ENCODE peak calls at places on chromosomes 13 and 19, in four cellular contexts. K is central memory CD8-positive, alpha-beta T cell; T is body of pancreas; E is thoracic aorta. X is an unnamed sample.

GRCh38 chr19:40392123-40392522 is 2.1 kb upstream of the HIPK4 start:
- DNase-seq in K (no peak), T (no peak), E (no peak), X (no peak)

GRCh38 chr13:75704194-75704941 is 68.2 kb downstream of the LMO7 start:
- DNase-seq in K (no peak), T (no peak), E (no peak), X (no peak)

GRCh38 chr13:48404952-48405351 is 8.0 kb downstream of the LPAR6 start:
- DNase-seq in K (no peak), T (no peak), E (no peak), X (no peak)

GRCh38 chr19:45847661-45848060 is 15.3 kb downstream of the SYMPK start:
- DNase-seq in K (no peak), T (no peak), E (no peak), X (no peak)

GRCh38 chr19:33518541-33518940 is 3.0 kb downstream of the PEPD start:
- DNase-seq in K (no peak), T (no peak), E (no peak), X (no peak)

GRCh38 chr13:39132286-39132685 is 94.0 kb downstream of the NHLRC3 start:
- DNase-seq in K (no peak), T (no peak), E (no peak), X (no peak)

GRCh38 chr13:100108913-100109507 is 20.1 kb downstream of the PCCA start:
- DNase-seq in K (no peak), T (no peak), E (no peak), X (no peak)

GRCh38 chr19:398719-399118 is 10.2 kb downstream of the C2CD4C start:
- DNase-seq in K (no peak), T (no peak), E (no peak), X (no peak)

GRCh38 chr13:22469421-22469820 is 711.4 kb upstream of the SGCG start:
- DNase-seq in K (no peak), T (no peak), E (no peak), X (no peak)

GRCh38 chr13:110644892-110645521 is 29.7 kb downstream of the NAXD start:
- DNase-seq in K (peak), T (peak), E (no peak), X (no peak)

GRCh38 chr19:47630594-47630993 is 21.7 kb downstream of the BICRA start:
- DNase-seq in K (no peak), T (no peak), E (no peak), X (no peak)

GRCh38 chr13:29457299-29457698 is 138.2 kb downstream of the SLC7A1 start:
- DNase-seq in K (no peak), T (no peak), E (no peak), X (no peak)

GRCh38 chr13:43284162-43284561 is 260.8 kb downstream of the DNAJC15 start:
- DNase-seq in K (no peak), T (no peak), E (no peak), X (no peak)

GRCh38 chr19:37928527-37929286 is 21.7 kb downstream of the SIPA1L3 start:
- DNase-seq in K (no peak), T (no peak), E (no peak), X (no peak)

GRCh38 chr13:96822900-96823299 is 171.4 kb downstream of the OXGR1 start:
- DNase-seq in K (no peak), T (peak), E (no peak), X (no peak)

GRCh38 chr13:75010941-75011340 is 471.0 kb downstream of the TBC1D4 start:
- DNase-seq in K (no peak), T (no peak), E (no peak), X (no peak)

GRCh38 chr19:4534836-4535658 is at the start of gene PLIN5:
- DNase-seq in K (no peak), T (peak), E (no peak), X (no peak)

GRCh38 chr13:91123456-91124127 is 223.9 kb upstream of the MIR17HG start:
- DNase-seq in K (no peak), T (no peak), E (no peak), X (no peak)

GRCh38 chr19:15265849-15266248 is 33.6 kb upstream of the EPHX3 start:
- DNase-seq in K (no peak), T (peak), E (peak), X (peak)

GRCh38 chr19:18339703-18340102 is 695 bp upstream of the PGPEP1 start:
- DNase-seq in K (no peak), T (no peak), E (no peak), X (no peak)

GRCh38 chr19:10764340-10764894 is 46.5 kb downstream of the DNM2 start:
- DNase-seq in K (no peak), T (peak), E (no peak), X (no peak)

GRCh38 chr13:28529836-28530235 is 34.9 kb upstream of the FLT1 start:
- DNase-seq in K (no peak), T (no peak), E (no peak), X (no peak)

GRCh38 chr19:45090034-45090433 is 2.9 kb upstream of the PPP1R37 start:
- DNase-seq in K (no peak), T (no peak), E (no peak), X (no peak)

GRCh38 chr13:111388851-111389500 is 68.5 kb downstream of the TEX29 start:
- DNase-seq in K (no peak), T (no peak), E (no peak), X (peak)

GRCh38 chr13:41465215-41465907 is 8.0 kb downstream of the RGCC start:
- DNase-seq in K (peak), T (peak), E (no peak), X (no peak)

GRCh38 chr19:46232938-46233621 is 3.5 kb downstream of the IGFL1 start:
- DNase-seq in K (no peak), T (no peak), E (no peak), X (no peak)

GRCh38 chr13:33139186-33139585 is 123.0 kb downstream of the KL start:
- DNase-seq in K (no peak), T (peak), E (peak), X (no peak)

GRCh38 chr13:75738841-75739240 is 102.7 kb downstream of the LMO7 start:
- DNase-seq in K (no peak), T (no peak), E (no peak), X (no peak)

GRCh38 chr13:59562924-59563323 is 600.8 kb downstream of the DIAPH3 start:
- DNase-seq in K (no peak), T (no peak), E (no peak), X (no peak)

GRCh38 chr19:1866693-1867358 is 3.4 kb upstream of the KLF16 start:
- DNase-seq in K (no peak), T (no peak), E (no peak), X (no peak)

GRCh38 chr13:43058318-43058674 is 34.9 kb downstream of the DNAJC15 start:
- DNase-seq in K (no peak), T (no peak), E (no peak), X (no peak)

GRCh38 chr19:16873603-16874002 is 15.2 kb upstream of the F2RL3 start:
- DNase-seq in K (no peak), T (no peak), E (no peak), X (no peak)